ENCODE peak calls at places on chromosomes 6 and 20, in four cellular contexts. W is pancreas, A is heart left ventricle, P is amniotic epithelial cell. E is an unnamed sample.

GRCh38 chr6:125511809-125512341 is 210.1 kb upstream of the HDDC2 start:
- DNase-seq in W (peak; percentile 10), A (no peak), P (no peak), E (no peak)

GRCh38 chr6:159762681-159763293 is 942 bp downstream of the ACAT2 start:
- DNase-seq in W (no peak), A (no peak), P (no peak), E (peak; percentile 17)

GRCh38 chr6:42292002-42292735 is 74.5 kb upstream of the MRPS10 start:
- DNase-seq in W (no peak), A (no peak), P (peak; percentile 52), E (no peak)

GRCh38 chr20:14536738-14537137 is 199.3 kb upstream of the FLRT3 start:
- DNase-seq in W (no peak), A (no peak), P (no peak), E (no peak)

GRCh38 chr6:25410102-25410501 is 130.9 kb downstream of the CARMIL1 start:
- DNase-seq in W (no peak), A (no peak), P (no peak), E (no peak)

GRCh38 chr6:45483501-45483900 is 105.8 kb upstream of the SUPT3H start:
- DNase-seq in W (no peak), A (no peak), P (peak; percentile 58), E (no peak)

GRCh38 chr6:42564496-42564890 is 664 bp downstream of the UBR2 start:
- DNase-seq in W (no peak), A (no peak), P (no peak), E (no peak)

GRCh38 chr6:107064579-107065065 is 36.6 kb downstream of the MTRES1 start:
- DNase-seq in W (peak; percentile 34), A (no peak), P (peak; percentile 87), E (peak; percentile 56)

GRCh38 chr6:33744895-33745546 is 1.7 kb downstream of the IP6K3 start:
- DNase-seq in W (no peak), A (no peak), P (peak; percentile 15), E (no peak)

GRCh38 chr6:84027340-84028183 is 6.0 kb upstream of the MRAP2 start:
- DNase-seq in W (peak; percentile 49), A (no peak), P (no peak), E (no peak)

GRCh38 chr6:64220776-64221175 is 585.2 kb downstream of the PHF3 start:
- DNase-seq in W (no peak), A (no peak), P (peak; percentile 21), E (no peak)

GRCh38 chr6:28683945-28684538 is 158.4 kb downstream of the GPX5 start:
- DNase-seq in W (no peak), A (no peak), P (peak; percentile 41), E (peak; percentile 7)

GRCh38 chr6:12911387-12911960 is 194.9 kb downstream of the PHACTR1 start:
- DNase-seq in W (no peak), A (no peak), P (peak; percentile 22), E (no peak)

GRCh38 chr6:145209312-145209711 is 526.0 kb downstream of the EPM2A start:
- DNase-seq in W (no peak), A (no peak), P (no peak), E (no peak)

GRCh38 chr6:33861722-33862121 is 57.9 kb upstream of the MLN start:
- DNase-seq in W (no peak), A (peak; percentile 12), P (no peak), E (no peak)

E was measured in thyroid gland.